ENCODE peak calls at places on chromosomes 11 and 22, in six cellular contexts. B, K, W, H, Q and F are unnamed samples.

GRCh38 chr11:68682531-68682931 is 1.8 kb upstream of the GAL start:
- DNase-seq in B (no peak), K (no peak), W (no peak), H (no peak), Q (no peak), F (no peak)

GRCh38 chr11:11335043-11335442 is 18.0 kb downstream of the CSNK2A3 start:
- DNase-seq in B (no peak), K (no peak), W (no peak), H (no peak), Q (no peak), F (no peak)

GRCh38 chr11:32610926-32611325 is 27.3 kb downstream of the EIF3M start:
- DNase-seq in B (no peak), K (no peak), W (no peak), H (no peak), Q (no peak), F (no peak)

GRCh38 chr11:1437500-1437899 is 47.8 kb downstream of the BRSK2 start:
- DNase-seq in B (peak), K (no peak), W (no peak), H (peak), Q (peak), F (no peak)

GRCh38 chr11:21066030-21066429 is 396.6 kb downstream of the NELL1 start:
- DNase-seq in B (no peak), K (no peak), W (no peak), H (no peak), Q (no peak), F (no peak)

GRCh38 chr11:70176940-70177689 is 26.0 kb upstream of the FADD start:
- DNase-seq in B (peak), K (no peak), W (peak), H (peak), Q (peak), F (peak)

GRCh38 chr11:72970557-72971118 is 156.4 kb downstream of the ATG16L2 start:
- DNase-seq in B (no peak), K (no peak), W (no peak), H (no peak), Q (no peak), F (no peak)

GRCh38 chr11:108160970-108161566 is 39.7 kb downstream of the ACAT1 start:
- DNase-seq in B (no peak), K (peak), W (no peak), H (no peak), Q (no peak), F (no peak)

DNA sequence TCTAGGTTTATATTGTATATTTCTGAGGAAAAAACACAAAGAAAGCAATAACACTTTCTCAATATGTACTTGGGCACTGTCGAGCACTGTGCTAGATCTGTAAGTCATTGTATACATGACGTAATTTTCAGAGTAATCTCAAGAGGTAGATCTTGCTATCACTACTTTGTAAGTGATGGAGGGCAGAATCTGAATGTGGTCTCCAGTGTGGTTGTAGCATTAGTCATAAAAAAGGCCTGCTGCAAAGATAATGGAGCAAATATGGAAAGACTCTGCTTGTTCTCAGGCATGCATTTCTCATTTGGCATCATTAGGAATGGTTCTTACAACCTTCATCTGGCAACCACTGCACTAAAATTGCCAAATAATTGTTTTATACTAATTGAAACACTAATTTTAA is 419.8 kb upstream of the CCDC179 start:
- DNase-seq in B (no peak), K (no peak), W (no peak), H (no peak), Q (no peak), F (no peak)
- TF ChIP-seq JUND in B (no peak), K (no peak), W (no peak), H (peak), Q (no peak), F (no peak)

DNA sequence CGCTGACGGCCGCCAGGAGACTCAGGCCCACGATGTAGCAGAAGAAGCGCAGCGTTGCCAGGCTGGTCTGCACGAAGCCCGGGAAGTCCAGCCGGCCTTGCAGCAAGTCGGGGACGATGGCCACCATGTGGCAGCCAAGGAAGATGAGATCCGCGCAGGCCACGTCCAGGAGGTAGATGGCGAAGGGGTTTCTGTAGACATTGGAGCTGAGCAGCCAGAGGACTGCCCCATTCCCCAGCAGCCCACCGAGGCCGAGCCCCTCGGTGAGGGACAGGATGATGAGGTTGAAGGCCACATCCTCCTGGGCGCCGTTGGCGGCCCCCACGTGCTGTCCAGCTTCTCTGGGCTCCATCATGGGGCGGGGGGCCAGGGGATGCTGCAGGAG is 3.8 kb downstream of the MRGPRE start:
- DNase-seq in B (no peak), K (no peak), W (no peak), H (no peak), Q (no peak), F (no peak)
- TF ChIP-seq JUND in B (no peak), K (no peak), W (no peak), H (no peak), Q (no peak), F (no peak)

GRCh38 chr11:17169876-17170275 is 37.9 kb downstream of the PIK3C2A start:
- DNase-seq in B (no peak), K (no peak), W (no peak), H (no peak), Q (no peak), F (no peak)
- TF ChIP-seq JUND in B (no peak), K (no peak), W (no peak), H (no peak), Q (no peak), F (no peak)

GRCh38 chr11:106133529-106133928 is 56.1 kb downstream of the AASDHPPT start:
- DNase-seq in B (peak), K (no peak), W (no peak), H (no peak), Q (no peak), F (no peak)
- TF ChIP-seq JUND in B (no peak), K (no peak), W (no peak), H (no peak), Q (no peak), F (no peak)

GRCh38 chr22:44491666-44492405 is 6.2 kb downstream of the RTL6 start:
- DNase-seq in B (no peak), K (no peak), W (no peak), H (no peak), Q (no peak), F (no peak)

GRCh38 chr22:44496305-44496704 is 1.7 kb downstream of the RTL6 start:
- DNase-seq in B (no peak), K (no peak), W (no peak), H (no peak), Q (no peak), F (no peak)

GRCh38 chr22:44495629-44496028 is 2.4 kb downstream of the RTL6 start:
- DNase-seq in B (no peak), K (no peak), W (no peak), H (no peak), Q (no peak), F (no peak)

GRCh38 chr22:44494497-44494896 is 3.5 kb downstream of the RTL6 start:
- DNase-seq in B (no peak), K (no peak), W (no peak), H (no peak), Q (no peak), F (no peak)

GRCh38 chr22:44493206-44493605 is 4.8 kb downstream of the RTL6 start:
- DNase-seq in B (no peak), K (no peak), W (no peak), H (no peak), Q (no peak), F (no peak)
- TF ChIP-seq JUND in B (no peak), K (no peak), W (no peak), H (no peak), Q (no peak), F (no peak)

DNA sequence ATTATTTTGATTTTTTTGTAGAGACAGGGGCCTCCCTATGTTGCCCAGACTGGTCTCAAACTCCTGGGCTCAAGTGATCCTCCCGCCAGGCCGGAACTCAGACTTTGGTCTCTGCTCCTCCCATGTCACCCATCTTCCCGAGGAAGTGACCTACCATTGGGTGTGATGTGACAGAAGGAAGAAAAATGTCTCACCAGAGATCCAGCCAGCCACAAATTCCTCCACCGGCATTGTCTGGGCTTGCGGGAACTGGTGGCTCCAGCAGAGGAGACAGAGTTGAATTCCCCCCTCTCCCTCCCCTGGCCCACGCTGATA is 768 bp downstream of the SLC25A45 start:
- DNase-seq in B (no peak), K (no peak), W (peak), H (no peak), Q (peak), F (peak)
- TF ChIP-seq JUND in B (peak), K (no peak), W (no peak), H (no peak), Q (no peak), F (no peak)

GRCh38 chr22:26287382-26288228 is 118.3 kb downstream of the SEZ6L start:
- DNase-seq in B (no peak), K (no peak), W (no peak), H (no peak), Q (no peak), F (no peak)
- TF ChIP-seq JUND in B (no peak), K (no peak), W (no peak), H (no peak), Q (no peak), F (no peak)

GRCh38 chr11:26929806-26930517 is 64.0 kb upstream of the FIBIN start:
- DNase-seq in B (no peak), K (no peak), W (no peak), H (no peak), Q (no peak), F (no peak)

GRCh38 chr11:26930518-26931247 is 63.2 kb upstream of the FIBIN start:
- DNase-seq in B (no peak), K (no peak), W (no peak), H (no peak), Q (no peak), F (no peak)

GRCh38 chr11:26931248-26931631 is 62.7 kb upstream of the FIBIN start:
- DNase-seq in B (no peak), K (no peak), W (no peak), H (no peak), Q (no peak), F (no peak)

GRCh38 chr11:26931881-26932280 is 62.0 kb upstream of the FIBIN start:
- DNase-seq in B (no peak), K (no peak), W (no peak), H (no peak), Q (no peak), F (no peak)

GRCh38 chr11:26928636-26929035 is 65.3 kb upstream of the FIBIN start:
- DNase-seq in B (no peak), K (no peak), W (no peak), H (no peak), Q (no peak), F (no peak)
- TF ChIP-seq JUND in B (no peak), K (no peak), W (no peak), H (no peak), Q (no peak), F (no peak)

GRCh38 chr11:8339592-8340022 is 75.9 kb upstream of the LMO1 start:
- DNase-seq in B (no peak), K (no peak), W (no peak), H (no peak), Q (no peak), F (no peak)
- TF ChIP-seq JUND in B (no peak), K (no peak), W (no peak), H (no peak), Q (no peak), F (no peak)